ENCODE peak calls at places on chromosome 18, in five cellular contexts. P is neural progenitor cell; E is mammary epithelial cell; W is CD4-positive, alpha-beta T cell; F is colonic mucosa. O is an unnamed sample.

GRCh38 chr18:73768043-73768442 is 379.6 kb downstream of the FBXO15 start:
- DNase-seq in P (no peak), E (no peak), W (no peak), F (no peak), O (peak)

GRCh38 chr18:9901377-9901776 is 12.4 kb upstream of the VAPA start:
- DNase-seq in P (no peak), E (no peak), W (no peak), F (no peak), O (no peak)

GRCh38 chr18:12744103-12744502 is 41.3 kb downstream of the PSMG2 start:
- DNase-seq in P (no peak), E (peak), W (no peak), F (no peak), O (no peak)

GRCh38 chr18:73848656-73849055 is 299.0 kb downstream of the FBXO15 start:
- DNase-seq in P (no peak), E (peak), W (no peak), F (no peak), O (no peak)

GRCh38 chr18:30132959-30133358 is 909.6 kb downstream of the DSC3 start:
- DNase-seq in P (no peak), E (peak), W (no peak), F (no peak), O (no peak)

GRCh38 chr18:41745166-41746049 is 209.6 kb upstream of the PIK3C3 start:
- DNase-seq in P (peak), E (peak), W (no peak), F (peak), O (peak)

GRCh38 chr18:62514570-62514969 is 8.3 kb upstream of the ZCCHC2 start:
- DNase-seq in P (no peak), E (no peak), W (no peak), F (no peak), O (no peak)

GRCh38 chr18:74367905-74368304 is 52.3 kb downstream of the C18orf63 start:
- DNase-seq in P (no peak), E (no peak), W (no peak), F (no peak), O (no peak)

GRCh38 chr18:62715829-62716678 is 713 bp downstream of the PHLPP1 start:
- DNase-seq in P (peak), E (peak), W (peak), F (peak), O (peak)

GRCh38 chr18:65750421-65751144 is at the start of gene CDH7:
- DNase-seq in P (peak), E (no peak), W (no peak), F (no peak), O (no peak)

GRCh38 chr18:41134426-41134825 is 820.6 kb upstream of the PIK3C3 start:
- DNase-seq in P (no peak), E (no peak), W (no peak), F (no peak), O (no peak)

GRCh38 chr18:395481-396250 is 104.8 kb downstream of the COLEC12 start:
- DNase-seq in P (no peak), E (no peak), W (no peak), F (no peak), O (no peak)

GRCh38 chr18:27605107-27605834 is 420.2 kb upstream of the CHST9 start:
- DNase-seq in P (peak), E (peak), W (no peak), F (peak), O (peak)

GRCh38 chr18:72086421-72086820 is 457.7 kb downstream of the CBLN2 start:
- DNase-seq in P (peak), E (no peak), W (no peak), F (no peak), O (no peak)

GRCh38 chr18:9475643-9476580 is 599 bp downstream of the RALBP1 start:
- DNase-seq in P (no peak), E (peak), W (no peak), F (no peak), O (no peak)

DNA sequence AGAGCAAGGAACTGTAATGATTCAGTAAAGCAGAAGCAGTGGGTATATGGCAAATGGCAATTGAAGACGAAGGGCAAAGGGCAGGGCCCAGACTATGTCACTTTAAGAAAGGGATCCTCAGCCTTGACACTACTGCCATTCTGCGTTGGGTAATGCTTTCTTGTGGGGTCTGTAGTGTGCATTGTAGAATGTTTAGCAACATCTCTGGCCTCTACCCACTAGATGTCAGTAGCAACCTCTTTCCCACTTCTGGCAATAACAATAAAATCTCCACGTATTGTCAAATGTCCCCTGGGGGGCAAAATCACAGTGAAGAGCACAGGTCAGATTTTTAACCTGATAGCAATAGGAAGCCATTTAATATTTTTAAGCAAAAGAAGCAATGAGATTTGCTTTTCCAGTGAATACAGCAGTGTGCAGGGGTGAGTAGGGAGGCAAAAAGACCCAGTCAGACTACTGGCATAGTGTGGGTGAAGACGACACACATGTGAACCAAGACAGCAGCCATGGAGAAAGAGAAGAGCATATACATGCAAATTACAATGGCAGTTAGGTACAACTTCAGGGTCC is 209.5 kb downstream of the DYM start:
- DNase-seq in P (peak), E (no peak), W (no peak), F (no peak), O (peak)
- TF ChIP-seq CTCF in P (peak), E (peak), W (peak), F (peak), O (no peak)

DNA sequence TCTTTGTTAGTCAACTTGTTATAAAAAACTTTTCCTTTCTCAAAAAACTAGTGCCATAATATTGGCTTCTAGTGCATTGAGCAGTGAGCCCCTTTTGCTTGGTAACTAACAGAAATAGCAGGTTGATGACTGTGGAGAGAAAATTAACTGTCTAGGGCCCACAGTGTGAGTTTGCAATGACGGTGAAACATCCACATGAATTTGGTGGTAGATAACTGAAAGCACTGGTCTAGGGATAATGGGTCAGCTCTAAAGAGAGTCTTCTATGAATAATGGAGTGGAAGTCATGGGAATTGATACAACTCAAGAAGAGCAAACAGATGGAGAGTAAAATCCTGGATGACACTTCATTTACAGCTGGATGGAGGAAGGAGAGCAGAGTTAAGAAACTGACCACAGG is 245.4 kb downstream of the METTL4 start:
- DNase-seq in P (no peak), E (no peak), W (no peak), F (no peak), O (no peak)
- TF ChIP-seq CTCF in P (no peak), E (no peak), W (no peak), F (no peak), O (no peak)

GRCh38 chr18:67590571-67591141 is 74.1 kb upstream of the DSEL start:
- DNase-seq in P (no peak), E (peak), W (no peak), F (no peak), O (no peak)
- TF ChIP-seq CTCF in P (no peak), E (no peak), W (no peak), F (no peak), O (no peak)

GRCh38 chr18:49340446-49340845 is 120.0 kb downstream of the DYM start:
- DNase-seq in P (no peak), E (peak), W (no peak), F (no peak), O (no peak)

GRCh38 chr18:49339146-49339545 is 121.3 kb downstream of the DYM start:
- DNase-seq in P (no peak), E (no peak), W (no peak), F (no peak), O (no peak)

GRCh38 chr18:49332679-49333078 is 127.8 kb downstream of the DYM start:
- DNase-seq in P (no peak), E (no peak), W (no peak), F (no peak), O (no peak)

DNA sequence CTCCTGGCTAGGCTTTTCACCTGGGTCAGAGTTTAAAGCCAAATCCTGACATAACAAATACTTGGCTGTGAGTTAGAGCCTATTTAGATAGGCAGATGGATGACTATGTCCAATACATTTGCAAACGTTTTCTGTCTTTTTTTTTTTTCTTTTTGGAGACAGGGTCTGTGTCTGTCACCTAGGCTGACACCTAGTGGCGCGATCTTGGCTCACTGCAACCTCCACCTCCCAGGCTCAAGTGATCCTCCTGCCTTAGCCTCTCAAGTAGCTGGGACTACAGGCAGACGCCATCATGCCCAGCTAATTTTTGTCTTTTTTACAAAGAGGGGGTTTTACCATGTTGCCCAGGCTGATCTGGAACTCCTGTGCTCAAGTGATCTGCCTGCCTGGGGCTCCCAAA is 124.8 kb downstream of the DYM start:
- DNase-seq in P (no peak), E (no peak), W (no peak), F (no peak), O (peak)
- TF ChIP-seq CTCF in P (peak), E (no peak), W (peak), F (no peak), O (peak)

DNA sequence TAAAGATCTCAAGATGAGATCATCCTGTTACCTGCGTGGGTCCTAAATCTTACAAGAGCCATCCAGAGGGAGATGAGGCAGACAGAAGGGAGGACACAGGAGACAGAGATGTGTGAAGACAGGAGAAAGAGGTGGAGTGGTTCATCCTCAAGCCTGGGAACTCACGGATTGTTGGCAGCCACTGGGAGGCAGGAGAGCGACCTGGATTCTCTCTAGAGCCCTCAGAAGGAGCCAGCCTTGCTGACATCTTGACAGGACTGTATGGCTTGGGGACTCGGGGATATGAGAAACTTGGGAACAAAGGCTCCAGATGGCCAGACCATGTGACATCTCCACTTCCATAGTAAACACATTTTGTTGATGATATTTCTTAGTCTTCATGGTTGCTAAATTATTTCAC is 57.7 kb upstream of the MC2R start:
- DNase-seq in P (peak), E (no peak), W (no peak), F (no peak), O (no peak)
- TF ChIP-seq CTCF in P (peak), E (no peak), W (no peak), F (no peak), O (no peak)

GRCh38 chr18:13801260-13801601 is 22.7 kb upstream of the MC5R start:
- DNase-seq in P (no peak), E (no peak), W (no peak), F (no peak), O (no peak)

GRCh38 chr18:13797157-13797611 is 26.8 kb upstream of the MC5R start:
- DNase-seq in P (no peak), E (peak), W (no peak), F (no peak), O (peak)

GRCh38 chr18:13799396-13799795 is 24.6 kb upstream of the MC5R start:
- DNase-seq in P (no peak), E (no peak), W (no peak), F (no peak), O (no peak)

GRCh38 chr18:13804305-13804704 is 19.6 kb upstream of the MC5R start:
- DNase-seq in P (no peak), E (no peak), W (no peak), F (no peak), O (no peak)

GRCh38 chr18:13800505-13801259 is 23.3 kb upstream of the MC5R start:
- DNase-seq in P (peak), E (peak), W (peak), F (peak), O (peak)
- TF ChIP-seq CTCF in P (peak), E (peak), W (peak), F (no peak), O (peak)

GRCh38 chr18:77990901-77991300 is 741.3 kb downstream of the GALR1 start:
- DNase-seq in P (no peak), E (no peak), W (no peak), F (no peak), O (no peak)

GRCh38 chr18:77992057-77992456 is 742.4 kb downstream of the GALR1 start:
- DNase-seq in P (no peak), E (no peak), W (no peak), F (no peak), O (no peak)

GRCh38 chr18:77985486-77985885 is 735.8 kb downstream of the GALR1 start:
- DNase-seq in P (no peak), E (no peak), W (no peak), F (no peak), O (no peak)

GRCh38 chr18:77993188-77993981 is 743.7 kb downstream of the GALR1 start:
- DNase-seq in P (no peak), E (no peak), W (no peak), F (no peak), O (no peak)

GRCh38 chr18:77990131-77990530 is 740.5 kb downstream of the GALR1 start:
- DNase-seq in P (no peak), E (no peak), W (no peak), F (no peak), O (no peak)
- TF ChIP-seq CTCF in P (no peak), E (no peak), W (no peak), F (no peak), O (no peak)

O was measured in Calu3.